ENCODE peak calls at places on chromosomes 3 and 15, in six cellular contexts. B is tibial artery, X is coronary artery, W is cardiac fibroblast, A is gastrocnemius medialis, P is fibroblast of pulmonary artery. O is an unnamed sample.
A peak's percentile ranks its signal among the peaks of the same experiment; 100 is the strongest.

GRCh38 chr15:99403597-99403996 is 152.3 kb downstream of the LRRC28 start:
- DNase-seq in B (no peak), X (no peak), W (no peak), A (no peak), P (no peak), O (no peak)

GRCh38 chr3:13532085-13532484 is 16.8 kb upstream of the FBLN2 start:
- DNase-seq in B (peak; percentile 75), X (no peak), W (no peak), A (peak; percentile 61), P (no peak), O (no peak)

GRCh38 chr3:3991598-3991997 is 192.4 kb downstream of the LRRN1 start:
- DNase-seq in B (no peak), X (no peak), W (no peak), A (no peak), P (no peak), O (no peak)

GRCh38 chr3:168517514-168518071 is 421.9 kb upstream of the GOLIM4 start:
- DNase-seq in B (no peak), X (no peak), W (no peak), A (no peak), P (no peak), O (no peak)

GRCh38 chr3:52226229-52226817 is 878 bp upstream of the TLR9 start:
- DNase-seq in B (no peak), X (no peak), W (no peak), A (peak; percentile 17), P (no peak), O (no peak)

GRCh38 chr3:108090066-108090700 is 648 bp downstream of the CD47 start:
- DNase-seq in B (peak; percentile 37), X (peak; percentile 81), W (peak; percentile 57), A (no peak), P (peak; percentile 50), O (no peak)

GRCh38 chr15:100588638-100589242 is 13.2 kb downstream of the LINS1 start:
- DNase-seq in B (no peak), X (no peak), W (no peak), A (no peak), P (peak; percentile 20), O (peak; percentile 13)

GRCh38 chr3:191141728-191142127 is 57.3 kb upstream of the OSTN start:
- DNase-seq in B (no peak), X (no peak), W (peak; percentile 80), A (no peak), P (peak; percentile 86), O (peak; percentile 82)

GRCh38 chr3:152430223-152431002 is 161.7 kb downstream of the MBNL1 start:
- DNase-seq in B (no peak), X (no peak), W (no peak), A (no peak), P (no peak), O (peak; percentile 40)

GRCh38 chr3:39433642-39434041 is 27.1 kb downstream of the RPSA start:
- DNase-seq in B (no peak), X (no peak), W (peak; percentile 72), A (no peak), P (peak; percentile 67), O (peak; percentile 60)

GRCh38 chr3:112117826-112118571 is 15.0 kb downstream of the GCSAM start:
- DNase-seq in B (peak; percentile 35), X (no peak), W (no peak), A (no peak), P (no peak), O (no peak)

GRCh38 chr15:101676965-101677364 is 24.8 kb upstream of the TM2D3 start:
- DNase-seq in B (no peak), X (no peak), W (no peak), A (no peak), P (no peak), O (peak; percentile 77)

GRCh38 chr3:176992565-176992964 is 204.7 kb downstream of the TBL1XR1 start:
- DNase-seq in B (no peak), X (no peak), W (no peak), A (no peak), P (no peak), O (no peak)

GRCh38 chr3:123292321-123293310 is 90.9 kb downstream of the SEC22A start:
- DNase-seq in B (no peak), X (no peak), W (no peak), A (no peak), P (no peak), O (no peak)

GRCh38 chr15:49847937-49848823 is 227.3 kb downstream of the DTWD1 start:
- DNase-seq in B (no peak), X (no peak), W (peak; percentile 95), A (no peak), P (peak; percentile 97), O (peak; percentile 90)

GRCh38 chr3:43185656-43186375 is 79.9 kb upstream of the POMGNT2 start:
- DNase-seq in B (no peak), X (peak; percentile 21), W (peak; percentile 17), A (no peak), P (peak; percentile 50), O (peak; percentile 62)

GRCh38 chr3:135453333-135453732 is 512.2 kb upstream of the PPP2R3A start:
- DNase-seq in B (no peak), X (no peak), W (no peak), A (no peak), P (no peak), O (no peak)

GRCh38 chr3:161348791-161349400 is 22.4 kb downstream of the SPTSSB start:
- DNase-seq in B (no peak), X (no peak), W (no peak), A (no peak), P (no peak), O (peak; percentile 23)

GRCh38 chr3:9852528-9852927 is 8.7 kb upstream of the RPUSD3 start:
- DNase-seq in B (no peak), X (no peak), W (no peak), A (no peak), P (no peak), O (no peak)

GRCh38 chr3:32076566-32076965 is 29.9 kb upstream of the GPD1L start:
- DNase-seq in B (no peak), X (no peak), W (peak; percentile 24), A (no peak), P (peak; percentile 11), O (peak; percentile 50)

GRCh38 chr3:109445210-109445609 is 107.9 kb upstream of the DPPA4 start:
- DNase-seq in B (no peak), X (no peak), W (no peak), A (no peak), P (no peak), O (no peak)

GRCh38 chr3:23648326-23648964 is 157.3 kb upstream of the UBE2E1 start:
- DNase-seq in B (no peak), X (no peak), W (peak; percentile 49), A (no peak), P (peak; percentile 46), O (peak; percentile 78)

GRCh38 chr3:133746722-133747086 is 511 bp downstream of the TF start:
- DNase-seq in B (no peak), X (no peak), W (no peak), A (no peak), P (no peak), O (no peak)
- H3K4me3 ChIP-seq in B (no peak overlapping the region), X (no peak overlapping the region), W (no peak overlapping the region), A (no peak overlapping the region), P (no peak overlapping the region), O (no peak overlapping the region)

GRCh38 chr3:170357176-170357919 is at the start of gene SKIL:
- DNase-seq in B (peak; percentile 99), X (peak; percentile 98), W (peak; percentile 98), A (peak; percentile 97), P (peak; percentile 98), O (peak; percentile 98)
- TF ChIP-seq CTCF in B (peak; percentile 45), X (no peak), W (no peak), A (peak; percentile 3), P (no peak), O (no peak)

GRCh38 chr15:44066211-44066827 is 128.8 kb downstream of the FRMD5 start:
- DNase-seq in B (no peak), X (no peak), W (peak; percentile 83), A (no peak), P (peak; percentile 88), O (peak; percentile 83)
- H3K4me3 ChIP-seq in B (no peak overlapping the region), X (no peak overlapping the region), W (no peak overlapping the region), A (no peak overlapping the region), P (peak overlapping the region; percentile 36), O (no peak overlapping the region)

GRCh38 chr15:38885001-38885400 is 320.4 kb upstream of the RASGRP1 start:
- DNase-seq in B (no peak), X (no peak), W (peak; percentile 92), A (no peak), P (peak; percentile 92), O (no peak)
- TF ChIP-seq CTCF in B (no peak), X (no peak), W (no peak), A (no peak), P (no peak), O (no peak)

GRCh38 chr15:41970456-41970855 is 1.9 kb downstream of the EHD4 start:
- DNase-seq in B (no peak), X (peak; percentile 52), W (no peak), A (no peak), P (no peak), O (no peak)
- H3K4me3 ChIP-seq in B (peak overlapping the region; percentile 1), X (peak overlapping the region; percentile 94), W (no peak overlapping the region), A (no peak overlapping the region), P (peak overlapping the region; percentile 8), O (peak overlapping the region; percentile 91)

DNA sequence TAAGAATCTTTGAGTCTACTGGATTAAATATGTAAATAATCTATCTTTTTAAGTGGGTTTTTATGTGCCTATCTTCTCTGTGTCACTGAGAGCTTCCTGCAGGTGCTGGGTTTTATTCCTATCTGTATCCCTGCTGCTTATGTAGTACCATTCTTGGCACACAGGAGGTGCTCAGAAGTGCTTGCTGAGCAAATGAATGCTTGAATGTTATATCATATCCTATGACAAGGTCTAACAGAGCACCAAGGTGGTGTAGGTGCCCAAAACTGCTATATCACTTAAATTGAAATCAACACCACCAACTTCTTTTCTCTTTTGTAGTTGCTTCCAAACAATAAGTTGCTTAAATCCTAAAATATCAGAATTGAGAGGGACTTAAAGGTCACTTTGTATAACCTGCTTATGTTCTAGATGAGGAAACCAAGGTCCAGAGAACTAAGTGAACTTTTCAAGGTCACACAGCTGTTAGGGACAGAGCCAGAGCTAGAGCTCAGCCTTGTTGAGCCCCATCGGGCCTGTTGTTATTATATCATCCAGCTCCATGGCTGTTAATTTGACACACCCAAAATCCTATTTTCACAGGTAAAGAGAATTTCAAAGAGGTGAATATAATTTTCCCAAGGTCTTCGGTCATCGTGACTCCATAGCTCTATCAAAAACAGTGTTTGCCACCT is 46.0 kb downstream of the CCNL1 start:
- DNase-seq in B (no peak), X (no peak), W (no peak), A (no peak), P (no peak), O (no peak)
- TF ChIP-seq CTCF in B (no peak), X (no peak), W (no peak), A (no peak), P (no peak), O (no peak)